ENCODE peak calls at places on chromosomes 1 and 21, in four cellular contexts. A, T, M and V are unnamed samples.

GRCh38 chr21:33443174-33443573 is 36.6 kb downstream of the TMEM50B start:
- DNase-seq in A (no peak), T (no peak), M (no peak), V (no peak)

GRCh38 chr1:31183126-31183525 is 56.6 kb downstream of the NKAIN1 start:
- DNase-seq in A (no peak), T (no peak), M (no peak), V (no peak)

GRCh38 chr1:204322329-204322868 is 37.3 kb downstream of the PLEKHA6 start:
- DNase-seq in A (no peak), T (no peak), M (no peak), V (no peak)

GRCh38 chr1:197868751-197869501 is 33.5 kb upstream of the C1orf53 start:
- DNase-seq in A (no peak), T (peak), M (peak), V (peak)

GRCh38 chr1:10908266-10908665 is 104.2 kb upstream of the TARDBP start:
- DNase-seq in A (no peak), T (no peak), M (no peak), V (no peak)

GRCh38 chr1:39685071-39685470 is 6.2 kb downstream of the HPCAL4 start:
- DNase-seq in A (no peak), T (no peak), M (no peak), V (no peak)

GRCh38 chr21:36330904-36331303 is 10.9 kb downstream of the MORC3 start:
- DNase-seq in A (peak), T (peak), M (peak), V (peak)

GRCh38 chr1:179137623-179138235 is 55.9 kb downstream of the TOR3A start:
- DNase-seq in A (no peak), T (no peak), M (no peak), V (no peak)

GRCh38 chr1:207024202-207025143 is 8.1 kb downstream of the C1orf116 start:
- DNase-seq in A (no peak), T (no peak), M (no peak), V (peak)

GRCh38 chr1:224183591-224184312 is 712 bp downstream of the DEGS1 start:
- DNase-seq in A (no peak), T (peak), M (peak), V (peak)

GRCh38 chr1:154423303-154423987 is 18.3 kb downstream of the IL6R start:
- DNase-seq in A (no peak), T (no peak), M (peak), V (no peak)

GRCh38 chr1:6116137-6116536 is 64.0 kb downstream of the CHD5 start:
- DNase-seq in A (no peak), T (peak), M (peak), V (no peak)

GRCh38 chr1:232383455-232384074 is 246.4 kb downstream of the SIPA1L2 start:
- DNase-seq in A (no peak), T (peak), M (no peak), V (no peak)

GRCh38 chr1:7993593-7994479 is 32.3 kb downstream of the ERRFI1 start:
- DNase-seq in A (peak), T (no peak), M (no peak), V (no peak)

GRCh38 chr1:149936076-149936991 is at the start of gene MTMR11:
- DNase-seq in A (no peak), T (peak), M (no peak), V (no peak)

GRCh38 chr1:109020693-109021092 is 21.2 kb downstream of the WDR47 start:
- DNase-seq in A (no peak), T (no peak), M (no peak), V (no peak)

GRCh38 chr1:230285351-230285750 is 140.8 kb downstream of the PGBD5 start:
- DNase-seq in A (no peak), T (no peak), M (no peak), V (no peak)

GRCh38 chr1:110634455-110635281 is 28.5 kb upstream of the KCNA2 start:
- DNase-seq in A (peak), T (no peak), M (no peak), V (no peak)

GRCh38 chr1:38268226-38268625 is 221.6 kb upstream of the POU3F1 start:
- DNase-seq in A (no peak), T (no peak), M (no peak), V (no peak)

GRCh38 chr1:200874694-200875093 is 1.9 kb downstream of the GPR25 start:
- DNase-seq in A (no peak), T (no peak), M (no peak), V (no peak)

GRCh38 chr1:209808059-209808494 is 2.1 kb upstream of the IRF6 start:
- DNase-seq in A (no peak), T (peak), M (peak), V (no peak)

GRCh38 chr1:201495447-201496295 is 11.3 kb downstream of the CSRP1 start:
- DNase-seq in A (no peak), T (no peak), M (peak), V (no peak)

GRCh38 chr1:93845554-93846150 is 33.4 kb downstream of the DNTTIP2 start:
- DNase-seq in A (no peak), T (peak), M (peak), V (no peak)

GRCh38 chr1:225354906-225355305 is 72.9 kb downstream of the LBR start:
- DNase-seq in A (no peak), T (no peak), M (no peak), V (peak)

GRCh38 chr1:33298623-33299277 is 22.1 kb downstream of the A3GALT2 start:
- DNase-seq in A (no peak), T (peak), M (peak), V (peak)

GRCh38 chr1:1033009-1033587 is 13.2 kb downstream of the AGRN start:
- DNase-seq in A (peak), T (peak), M (peak), V (peak)

GRCh38 chr1:6075747-6076146 is 30.1 kb downstream of the KCNAB2 start:
- DNase-seq in A (no peak), T (peak), M (no peak), V (peak)

GRCh38 chr1:213327318-213327667 is 276.3 kb downstream of the RPS6KC1 start:
- DNase-seq in A (no peak), T (peak), M (peak), V (peak)

GRCh38 chr21:15999741-16000140 is 270.0 kb downstream of the USP25 start:
- DNase-seq in A (no peak), T (no peak), M (no peak), V (no peak)

GRCh38 chr1:8463144-8463927 is 145.4 kb downstream of the SLC45A1 start:
- DNase-seq in A (no peak), T (no peak), M (peak), V (no peak)

GRCh38 chr1:92960395-92961130 is 699 bp downstream of the DIPK1A start:
- DNase-seq in A (peak), T (peak), M (peak), V (peak)

GRCh38 chr1:203252678-203253077 is 23.2 kb upstream of the CHIT1 start:
- DNase-seq in A (no peak), T (no peak), M (no peak), V (no peak)

GRCh38 chr1:225319951-225320350 is 107.9 kb downstream of the LBR start:
- DNase-seq in A (no peak), T (no peak), M (no peak), V (peak)

GRCh38 chr1:234600418-234601216 is 9.4 kb downstream of the IRF2BP2 start:
- DNase-seq in A (no peak), T (peak), M (peak), V (peak)
- TF ChIP-seq MAX in A (no peak), T (no peak), M (no peak), V (peak)

GRCh38 chr1:160985723-160986122 is 31.1 kb upstream of the ITLN2 start:
- DNase-seq in A (no peak), T (no peak), M (no peak), V (no peak)
- TF ChIP-seq MYC in A (no peak), T (no peak), M (no peak), V (no peak)

GRCh38 chr1:15277370-15277769 is 30.3 kb downstream of the FHAD1 start:
- DNase-seq in A (no peak), T (no peak), M (no peak), V (no peak)

GRCh38 chr1:15276691-15277090 is 29.7 kb downstream of the FHAD1 start:
- DNase-seq in A (no peak), T (no peak), M (no peak), V (no peak)

GRCh38 chr1:15273274-15273673 is 26.3 kb downstream of the FHAD1 start:
- DNase-seq in A (no peak), T (no peak), M (no peak), V (no peak)

GRCh38 chr1:15277933-15278332 is 30.9 kb downstream of the FHAD1 start:
- DNase-seq in A (no peak), T (no peak), M (no peak), V (no peak)

DNA sequence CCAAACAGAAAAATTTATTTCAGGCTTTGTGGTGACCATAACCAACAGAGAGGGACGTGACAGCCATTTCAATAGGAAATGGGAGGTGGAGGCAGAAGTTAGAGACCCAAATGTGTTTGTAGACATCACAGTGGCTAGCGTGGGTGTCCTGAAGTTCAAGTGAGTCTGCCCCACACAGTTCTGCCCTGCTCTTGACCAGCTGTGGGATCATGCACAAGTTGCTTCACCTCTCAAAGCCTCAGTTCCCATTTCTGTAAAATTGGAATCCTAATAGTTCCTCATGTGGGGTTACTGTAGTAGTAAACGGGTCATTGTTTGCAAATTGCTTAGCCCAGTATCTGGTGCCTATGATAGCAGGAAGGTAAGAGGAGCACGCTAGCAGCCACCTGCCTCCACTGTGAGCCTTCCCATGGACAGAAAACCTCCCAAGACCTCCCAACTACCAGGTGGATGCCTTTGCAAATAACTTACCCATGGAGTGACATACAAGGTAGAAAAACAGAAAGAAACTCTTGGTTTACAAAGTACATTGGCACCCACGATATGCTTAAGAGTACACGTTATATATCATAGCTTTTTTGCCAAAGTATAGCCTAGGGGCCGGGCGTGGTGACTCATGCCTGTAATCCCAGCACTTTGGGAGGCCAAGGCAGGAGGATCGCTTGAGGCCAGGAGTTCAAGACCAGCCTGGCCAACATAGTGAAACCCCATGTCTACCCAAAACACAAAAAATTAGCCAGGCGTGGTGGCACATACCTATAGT is 29.1 kb downstream of the FHAD1 start:
- DNase-seq in A (no peak), T (no peak), M (no peak), V (no peak)
- TF ChIP-seq MAX in A (no peak), T (no peak), M (no peak), V (no peak)

GRCh38 chr1:43655953-43656352 is 6.0 kb downstream of the KDM4A start:
- DNase-seq in A (no peak), T (no peak), M (no peak), V (no peak)

GRCh38 chr1:43651922-43652321 is 2.0 kb downstream of the KDM4A start:
- DNase-seq in A (no peak), T (no peak), M (no peak), V (no peak)

GRCh38 chr1:43651188-43651587 is 1.2 kb downstream of the KDM4A start:
- DNase-seq in A (no peak), T (no peak), M (peak), V (no peak)

GRCh38 chr1:43653893-43654292 is 3.9 kb downstream of the KDM4A start:
- DNase-seq in A (peak), T (no peak), M (no peak), V (peak)

GRCh38 chr1:43653339-43653738 is 3.4 kb downstream of the KDM4A start:
- DNase-seq in A (peak), T (peak), M (peak), V (peak)
- TF ChIP-seq MYC in A (no peak), T (no peak), M (no peak), V (no peak)

GRCh38 chr1:63935553-63935952 is 161.7 kb downstream of the ROR1 start:
- DNase-seq in A (no peak), T (no peak), M (no peak), V (no peak)

GRCh38 chr1:63936276-63936675 is 162.5 kb downstream of the ROR1 start:
- DNase-seq in A (no peak), T (no peak), M (no peak), V (no peak)

GRCh38 chr1:63937623-63938022 is 163.8 kb downstream of the ROR1 start:
- DNase-seq in A (no peak), T (no peak), M (no peak), V (no peak)

GRCh38 chr1:63931468-63931867 is 157.7 kb downstream of the ROR1 start:
- DNase-seq in A (no peak), T (no peak), M (no peak), V (no peak)

DNA sequence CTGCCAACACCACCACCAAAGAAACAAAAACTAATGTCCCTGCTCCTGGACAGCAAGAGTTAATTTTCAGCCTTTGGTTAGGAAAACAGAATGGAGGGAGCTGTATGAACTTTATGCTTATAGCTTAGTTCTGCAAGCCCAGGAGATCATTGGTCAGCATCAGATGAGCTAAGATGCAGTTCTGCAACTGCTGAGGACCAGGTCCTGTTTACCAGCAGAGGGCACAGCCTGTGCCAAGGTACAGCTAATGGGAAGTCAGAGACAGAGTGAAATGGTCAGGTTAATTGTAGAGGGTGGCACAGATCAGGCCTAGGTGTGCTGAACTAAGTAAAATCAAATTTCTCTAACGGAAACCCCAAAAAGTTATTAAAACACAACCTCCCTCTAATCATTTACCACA is 161.3 kb downstream of the ROR1 start:
- DNase-seq in A (no peak), T (peak), M (no peak), V (no peak)
- TF ChIP-seq MAX in A (no peak), T (no peak), M (no peak), V (no peak)

GRCh38 chr1:70847013-70847412 is 200.6 kb downstream of the PTGER3 start:
- DNase-seq in A (no peak), T (no peak), M (no peak), V (no peak)
- TF ChIP-seq MYC in A (no peak), T (no peak), M (no peak), V (no peak)